ENCODE peak calls at places on chromosome 6, in ten cellular contexts. One of them, this sample, is unnamed.

GRCh38 chr6:40907198-40907701 is 131.8 kb downstream of the UNC5CL start:
- DNase-seq in brain microvascular endothelial cell: no peak
- DNase-seq in HFFc6: peak; percentile 72
- DNase-seq in GM12865: no peak
- DNase-seq in left ventricle myocardium inferior: no peak
- DNase-seq in activated CD8-positive, alpha-beta T cell treated with anti-CD3 and anti-CD28 coated beads for 36 hours: no peak
- DNase-seq in fibroblast of the aortic adventitia: peak; percentile 23
- DNase-seq in B cell: no peak
- DNase-seq in adrenal gland: peak; percentile 52
- DNase-seq in neural progenitor cell: no peak
- DNase-seq in this sample: no peak

GRCh38 chr6:21742238-21742660 is 148.7 kb downstream of the SOX4 start:
- DNase-seq in brain microvascular endothelial cell: peak; percentile 78
- DNase-seq in HFFc6: peak; percentile 72
- DNase-seq in GM12865: no peak
- DNase-seq in left ventricle myocardium inferior: no peak
- DNase-seq in activated CD8-positive, alpha-beta T cell treated with anti-CD3 and anti-CD28 coated beads for 36 hours: no peak
- DNase-seq in fibroblast of the aortic adventitia: peak; percentile 66
- DNase-seq in B cell: no peak
- DNase-seq in adrenal gland: no peak
- DNase-seq in neural progenitor cell: no peak
- DNase-seq in this sample: no peak

GRCh38 chr6:149031545-149032317 is 284.9 kb downstream of the UST start:
- DNase-seq in brain microvascular endothelial cell: peak; percentile 93
- DNase-seq in HFFc6: peak; percentile 96
- DNase-seq in GM12865: peak; percentile 62
- DNase-seq in left ventricle myocardium inferior: no peak
- DNase-seq in activated CD8-positive, alpha-beta T cell treated with anti-CD3 and anti-CD28 coated beads for 36 hours: peak; percentile 63
- DNase-seq in fibroblast of the aortic adventitia: peak; percentile 86
- DNase-seq in B cell: peak; percentile 12
- DNase-seq in adrenal gland: peak; percentile 85
- DNase-seq in neural progenitor cell: no peak
- DNase-seq in this sample: no peak

GRCh38 chr6:111843347-111844147 is 29.7 kb downstream of the FYN start:
- DNase-seq in brain microvascular endothelial cell: peak; percentile 66
- DNase-seq in HFFc6: no peak
- DNase-seq in GM12865: no peak
- DNase-seq in left ventricle myocardium inferior: no peak
- DNase-seq in activated CD8-positive, alpha-beta T cell treated with anti-CD3 and anti-CD28 coated beads for 36 hours: peak; percentile 86
- DNase-seq in fibroblast of the aortic adventitia: no peak
- DNase-seq in B cell: no peak
- DNase-seq in adrenal gland: no peak
- DNase-seq in neural progenitor cell: no peak
- DNase-seq in this sample: no peak

GRCh38 chr6:153170511-153170910 is 39.4 kb upstream of the RGS17 start:
- DNase-seq in brain microvascular endothelial cell: peak; percentile 38
- DNase-seq in HFFc6: peak; percentile 50
- DNase-seq in GM12865: no peak
- DNase-seq in left ventricle myocardium inferior: no peak
- DNase-seq in activated CD8-positive, alpha-beta T cell treated with anti-CD3 and anti-CD28 coated beads for 36 hours: no peak
- DNase-seq in fibroblast of the aortic adventitia: peak; percentile 7
- DNase-seq in B cell: no peak
- DNase-seq in adrenal gland: no peak
- DNase-seq in neural progenitor cell: no peak
- DNase-seq in this sample: no peak

GRCh38 chr6:26216886-26217713 is 129.9 kb downstream of the HFE start:
- DNase-seq in brain microvascular endothelial cell: peak; percentile 90
- DNase-seq in HFFc6: peak; percentile 92
- DNase-seq in GM12865: peak; percentile 96
- DNase-seq in left ventricle myocardium inferior: peak; percentile 78
- DNase-seq in activated CD8-positive, alpha-beta T cell treated with anti-CD3 and anti-CD28 coated beads for 36 hours: peak; percentile 91
- DNase-seq in fibroblast of the aortic adventitia: peak; percentile 88
- DNase-seq in B cell: peak; percentile 83
- DNase-seq in adrenal gland: peak; percentile 92
- DNase-seq in neural progenitor cell: peak; percentile 97
- DNase-seq in this sample: no peak

GRCh38 chr6:1321715-1322114 is 9.8 kb downstream of the FOXQ1 start:
- DNase-seq in brain microvascular endothelial cell: no peak
- DNase-seq in HFFc6: no peak
- DNase-seq in GM12865: no peak
- DNase-seq in left ventricle myocardium inferior: no peak
- DNase-seq in activated CD8-positive, alpha-beta T cell treated with anti-CD3 and anti-CD28 coated beads for 36 hours: no peak
- DNase-seq in fibroblast of the aortic adventitia: peak; percentile 96
- DNase-seq in B cell: no peak
- DNase-seq in adrenal gland: no peak
- DNase-seq in neural progenitor cell: no peak
- DNase-seq in this sample: no peak

GRCh38 chr6:43644940-43645612 is at the start of gene RSPH9:
- DNase-seq in brain microvascular endothelial cell: peak; percentile 74
- DNase-seq in HFFc6: no peak
- DNase-seq in GM12865: no peak
- DNase-seq in left ventricle myocardium inferior: peak; percentile 75
- DNase-seq in activated CD8-positive, alpha-beta T cell treated with anti-CD3 and anti-CD28 coated beads for 36 hours: peak; percentile 84
- DNase-seq in fibroblast of the aortic adventitia: peak; percentile 63
- DNase-seq in B cell: peak; percentile 78
- DNase-seq in adrenal gland: peak; percentile 52
- DNase-seq in neural progenitor cell: peak; percentile 97
- DNase-seq in this sample: peak; percentile 83

GRCh38 chr6:64580346-64580745 is 944.7 kb downstream of the PHF3 start:
- DNase-seq in brain microvascular endothelial cell: no peak
- DNase-seq in HFFc6: no peak
- DNase-seq in GM12865: no peak
- DNase-seq in left ventricle myocardium inferior: no peak
- DNase-seq in activated CD8-positive, alpha-beta T cell treated with anti-CD3 and anti-CD28 coated beads for 36 hours: no peak
- DNase-seq in fibroblast of the aortic adventitia: no peak
- DNase-seq in B cell: no peak
- DNase-seq in adrenal gland: no peak
- DNase-seq in neural progenitor cell: no peak
- DNase-seq in this sample: no peak

GRCh38 chr6:134529921-134530320 is 212.0 kb upstream of the SGK1 start:
- DNase-seq in brain microvascular endothelial cell: no peak
- DNase-seq in HFFc6: no peak
- DNase-seq in GM12865: no peak
- DNase-seq in left ventricle myocardium inferior: no peak
- DNase-seq in activated CD8-positive, alpha-beta T cell treated with anti-CD3 and anti-CD28 coated beads for 36 hours: no peak
- DNase-seq in fibroblast of the aortic adventitia: no peak
- DNase-seq in B cell: no peak
- DNase-seq in adrenal gland: no peak
- DNase-seq in neural progenitor cell: no peak
- DNase-seq in this sample: no peak

GRCh38 chr6:139490482-139490881 is 116.0 kb upstream of the CITED2 start:
- DNase-seq in brain microvascular endothelial cell: no peak
- DNase-seq in HFFc6: no peak
- DNase-seq in GM12865: peak; percentile 41
- DNase-seq in left ventricle myocardium inferior: no peak
- DNase-seq in activated CD8-positive, alpha-beta T cell treated with anti-CD3 and anti-CD28 coated beads for 36 hours: peak; percentile 29
- DNase-seq in fibroblast of the aortic adventitia: peak; percentile 22
- DNase-seq in B cell: peak; percentile 15
- DNase-seq in adrenal gland: peak; percentile 28
- DNase-seq in neural progenitor cell: no peak
- DNase-seq in this sample: no peak

GRCh38 chr6:30325150-30325872 is 1.4 kb upstream of the TRIM39 start:
- DNase-seq in brain microvascular endothelial cell: peak; percentile 66
- DNase-seq in HFFc6: peak; percentile 56
- DNase-seq in GM12865: peak; percentile 76
- DNase-seq in left ventricle myocardium inferior: peak; percentile 26
- DNase-seq in activated CD8-positive, alpha-beta T cell treated with anti-CD3 and anti-CD28 coated beads for 36 hours: peak; percentile 97
- DNase-seq in fibroblast of the aortic adventitia: peak; percentile 15
- DNase-seq in B cell: no peak
- DNase-seq in adrenal gland: no peak
- DNase-seq in neural progenitor cell: peak; percentile 1
- DNase-seq in this sample: peak; percentile 81

GRCh38 chr6:84568971-84569370 is 195.4 kb downstream of the TBX18 start:
- DNase-seq in brain microvascular endothelial cell: no peak
- DNase-seq in HFFc6: peak; percentile 23
- DNase-seq in GM12865: no peak
- DNase-seq in left ventricle myocardium inferior: no peak
- DNase-seq in activated CD8-positive, alpha-beta T cell treated with anti-CD3 and anti-CD28 coated beads for 36 hours: no peak
- DNase-seq in fibroblast of the aortic adventitia: peak; percentile 81
- DNase-seq in B cell: no peak
- DNase-seq in adrenal gland: no peak
- DNase-seq in neural progenitor cell: peak; percentile 38
- DNase-seq in this sample: no peak
- TF ChIP-seq CTCF in brain microvascular endothelial cell: peak; percentile 45
- TF ChIP-seq CTCF in HFFc6: peak; percentile 61
- TF ChIP-seq CTCF in GM12865: no peak
- TF ChIP-seq CTCF in left ventricle myocardium inferior: peak; percentile 18
- TF ChIP-seq CTCF in activated CD8-positive, alpha-beta T cell treated with anti-CD3 and anti-CD28 coated beads for 36 hours: no peak
- TF ChIP-seq CTCF in fibroblast of the aortic adventitia: peak; percentile 46
- TF ChIP-seq CTCF in B cell: no peak
- TF ChIP-seq CTCF in adrenal gland: no peak
- TF ChIP-seq CTCF in neural progenitor cell: peak; percentile 57
- TF ChIP-seq CTCF in this sample: no peak

GRCh38 chr6:25053875-25054371 is 118.2 kb upstream of the RIPOR2 start:
- DNase-seq in brain microvascular endothelial cell: no peak
- DNase-seq in HFFc6: peak; percentile 83
- DNase-seq in GM12865: peak; percentile 79
- DNase-seq in left ventricle myocardium inferior: no peak
- DNase-seq in activated CD8-positive, alpha-beta T cell treated with anti-CD3 and anti-CD28 coated beads for 36 hours: peak; percentile 44
- DNase-seq in fibroblast of the aortic adventitia: peak; percentile 77
- DNase-seq in B cell: peak; percentile 69
- DNase-seq in adrenal gland: no peak
- DNase-seq in neural progenitor cell: no peak
- DNase-seq in this sample: peak; percentile 45
- TF ChIP-seq CTCF in brain microvascular endothelial cell: no peak
- TF ChIP-seq CTCF in HFFc6: no peak
- TF ChIP-seq CTCF in GM12865: no peak
- TF ChIP-seq CTCF in left ventricle myocardium inferior: no peak
- TF ChIP-seq CTCF in activated CD8-positive, alpha-beta T cell treated with anti-CD3 and anti-CD28 coated beads for 36 hours: no peak
- TF ChIP-seq CTCF in fibroblast of the aortic adventitia: no peak
- TF ChIP-seq CTCF in B cell: peak; percentile 34
- TF ChIP-seq CTCF in adrenal gland: no peak
- TF ChIP-seq CTCF in neural progenitor cell: no peak
- TF ChIP-seq CTCF in this sample: no peak

DNA sequence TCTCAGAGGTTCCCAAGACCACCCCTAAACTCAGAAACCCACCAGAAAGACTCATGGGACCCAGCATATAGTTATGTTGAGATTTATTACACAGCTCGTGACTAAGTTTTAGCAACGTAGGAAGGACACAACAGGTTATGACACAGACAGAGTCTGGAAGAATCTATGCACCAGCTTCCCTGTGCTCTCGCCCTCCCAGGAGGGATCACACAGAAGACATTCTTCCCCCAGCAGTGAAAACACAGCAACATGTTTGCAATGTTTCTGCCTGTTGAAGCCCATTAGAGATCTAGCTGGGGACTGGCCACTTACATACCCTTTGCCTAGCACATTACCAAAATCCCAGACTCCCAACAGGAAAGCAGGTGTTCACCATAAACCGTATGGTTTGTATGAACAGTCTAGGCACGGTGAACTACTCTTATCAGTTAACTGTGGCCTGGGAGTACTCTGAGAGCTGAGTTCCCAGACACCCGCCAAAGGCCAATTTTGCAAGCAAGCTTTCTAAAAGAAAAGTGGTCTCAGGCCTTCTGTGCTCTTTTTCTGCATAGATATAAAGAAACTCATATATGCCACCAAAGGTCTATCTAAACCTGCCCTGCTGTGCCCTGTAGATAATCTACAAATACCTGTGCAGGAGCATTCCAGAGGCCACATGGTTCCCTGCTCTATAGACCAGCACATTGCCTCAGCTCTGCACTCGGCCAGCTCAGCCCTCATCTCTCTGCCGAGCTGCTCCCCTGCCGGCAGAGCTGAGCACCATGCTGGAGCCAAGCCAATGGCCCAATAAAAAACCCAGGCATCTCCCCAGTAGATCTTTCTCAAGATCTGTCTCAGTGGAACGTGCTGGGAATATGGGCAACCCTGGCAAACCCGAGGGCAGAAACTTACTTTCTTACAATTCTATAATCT is 69.6 kb upstream of the SMIM28 start:
- DNase-seq in brain microvascular endothelial cell: peak; percentile 35
- DNase-seq in HFFc6: peak; percentile 56
- DNase-seq in GM12865: no peak
- DNase-seq in left ventricle myocardium inferior: peak; percentile 26
- DNase-seq in activated CD8-positive, alpha-beta T cell treated with anti-CD3 and anti-CD28 coated beads for 36 hours: no peak
- DNase-seq in fibroblast of the aortic adventitia: peak; percentile 57
- DNase-seq in B cell: no peak
- DNase-seq in adrenal gland: no peak
- DNase-seq in neural progenitor cell: no peak
- DNase-seq in this sample: no peak
- TF ChIP-seq CTCF in brain microvascular endothelial cell: peak; percentile 52
- TF ChIP-seq CTCF in HFFc6: peak; percentile 54
- TF ChIP-seq CTCF in GM12865: no peak
- TF ChIP-seq CTCF in left ventricle myocardium inferior: peak; percentile 57
- TF ChIP-seq CTCF in activated CD8-positive, alpha-beta T cell treated with anti-CD3 and anti-CD28 coated beads for 36 hours: no peak
- TF ChIP-seq CTCF in fibroblast of the aortic adventitia: peak; percentile 52
- TF ChIP-seq CTCF in B cell: no peak
- TF ChIP-seq CTCF in adrenal gland: no peak
- TF ChIP-seq CTCF in neural progenitor cell: no peak
- TF ChIP-seq CTCF in this sample: no peak

DNA sequence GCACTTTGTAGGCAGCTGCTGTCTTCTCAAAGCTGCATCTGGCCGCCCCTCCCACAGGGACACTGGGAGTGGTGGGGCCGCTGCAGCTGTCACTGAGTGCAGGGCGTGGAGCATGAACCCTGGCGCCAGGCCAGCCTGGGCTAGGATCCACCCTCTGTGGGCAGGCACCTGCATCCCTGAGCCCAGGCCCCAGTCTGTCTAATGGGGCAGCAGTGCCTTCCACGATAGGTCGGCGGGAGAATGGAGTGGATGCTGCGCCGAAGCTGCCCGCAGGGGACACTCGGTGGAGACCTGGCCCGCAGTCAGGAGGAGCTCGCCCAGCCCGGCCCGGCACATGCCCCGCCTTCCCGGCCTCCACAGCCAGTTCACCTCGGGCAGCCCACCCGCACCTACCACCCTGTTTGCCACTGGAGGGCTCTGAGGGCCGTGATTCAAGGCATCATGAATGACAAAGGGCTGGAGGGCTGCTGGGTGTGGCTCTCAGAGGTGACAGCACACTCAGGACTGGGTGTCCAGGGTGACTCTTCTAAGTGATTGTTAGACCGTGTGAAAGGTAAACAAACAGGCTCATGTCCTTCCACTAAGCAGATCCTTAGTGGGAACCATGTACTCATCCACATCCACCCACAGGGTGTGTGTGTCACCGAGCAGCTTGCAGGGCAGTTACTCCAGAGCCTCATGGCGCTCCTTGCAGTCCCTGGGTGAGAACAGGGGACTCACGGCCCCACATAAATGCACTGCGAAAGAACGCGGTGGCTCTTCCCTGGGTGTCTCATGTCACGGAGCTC is 133.9 kb downstream of the AGPAT4 start:
- DNase-seq in brain microvascular endothelial cell: no peak
- DNase-seq in HFFc6: no peak
- DNase-seq in GM12865: no peak
- DNase-seq in left ventricle myocardium inferior: peak; percentile 41
- DNase-seq in activated CD8-positive, alpha-beta T cell treated with anti-CD3 and anti-CD28 coated beads for 36 hours: no peak
- DNase-seq in fibroblast of the aortic adventitia: no peak
- DNase-seq in B cell: no peak
- DNase-seq in adrenal gland: no peak
- DNase-seq in neural progenitor cell: no peak
- DNase-seq in this sample: peak; percentile 70
- TF ChIP-seq CTCF in brain microvascular endothelial cell: no peak
- TF ChIP-seq CTCF in HFFc6: no peak
- TF ChIP-seq CTCF in GM12865: no peak
- TF ChIP-seq CTCF in left ventricle myocardium inferior: no peak
- TF ChIP-seq CTCF in activated CD8-positive, alpha-beta T cell treated with anti-CD3 and anti-CD28 coated beads for 36 hours: no peak
- TF ChIP-seq CTCF in fibroblast of the aortic adventitia: no peak
- TF ChIP-seq CTCF in B cell: no peak
- TF ChIP-seq CTCF in adrenal gland: no peak
- TF ChIP-seq CTCF in neural progenitor cell: no peak
- TF ChIP-seq CTCF in this sample: no peak

GRCh38 chr6:70166088-70166958 is 136.6 kb downstream of the COL9A1 start:
- DNase-seq in brain microvascular endothelial cell: peak; percentile 45
- DNase-seq in HFFc6: peak; percentile 8
- DNase-seq in GM12865: peak; percentile 51
- DNase-seq in left ventricle myocardium inferior: peak; percentile 16
- DNase-seq in activated CD8-positive, alpha-beta T cell treated with anti-CD3 and anti-CD28 coated beads for 36 hours: peak; percentile 46
- DNase-seq in fibroblast of the aortic adventitia: peak; percentile 38
- DNase-seq in B cell: peak; percentile 36
- DNase-seq in adrenal gland: peak; percentile 30
- DNase-seq in neural progenitor cell: peak; percentile 77
- DNase-seq in this sample: peak; percentile 34
- TF ChIP-seq CTCF in brain microvascular endothelial cell: peak; percentile 86
- TF ChIP-seq CTCF in HFFc6: peak; percentile 67
- TF ChIP-seq CTCF in GM12865: peak; percentile 57
- TF ChIP-seq CTCF in left ventricle myocardium inferior: peak; percentile 66
- TF ChIP-seq CTCF in activated CD8-positive, alpha-beta T cell treated with anti-CD3 and anti-CD28 coated beads for 36 hours: peak; percentile 60
- TF ChIP-seq CTCF in fibroblast of the aortic adventitia: peak; percentile 74
- TF ChIP-seq CTCF in B cell: peak; percentile 49
- TF ChIP-seq CTCF in adrenal gland: peak; percentile 37
- TF ChIP-seq CTCF in neural progenitor cell: peak; percentile 77
- TF ChIP-seq CTCF in this sample: peak; percentile 83